ENCODE peak calls at places on chromosome 13, in nine cellular contexts. Y, F, P, Q, J, S, C, L and X are unnamed samples.

GRCh38 chr13:44697058-44697457 is 120.9 kb upstream of the TSC22D1 start:
- DNase-seq in Y (no peak), F (no peak), P (no peak), Q (no peak), J (no peak), S (no peak), C (no peak), L (no peak), X (no peak)

GRCh38 chr13:100497394-100497793 is 91.2 kb downstream of the GGACT start:
- DNase-seq in Y (no peak), F (no peak), P (no peak), Q (no peak), J (no peak), S (no peak), C (peak; percentile 39), L (no peak), X (peak; percentile 40)

GRCh38 chr13:21240586-21240985 is 64.1 kb downstream of the MRPL57 start:
- DNase-seq in Y (no peak), F (peak; percentile 0), P (no peak), Q (no peak), J (no peak), S (no peak), C (no peak), L (no peak), X (no peak)

GRCh38 chr13:31670831-31671617 is 68.3 kb upstream of the RXFP2 start:
- DNase-seq in Y (no peak), F (no peak), P (no peak), Q (no peak), J (no peak), S (no peak), C (no peak), L (no peak), X (no peak)

GRCh38 chr13:59144700-59145099 is 1019.0 kb downstream of the DIAPH3 start:
- DNase-seq in Y (no peak), F (no peak), P (no peak), Q (no peak), J (no peak), S (no peak), C (no peak), L (no peak), X (no peak)

GRCh38 chr13:87999791-88000190 is 328.6 kb downstream of the SLITRK5 start:
- DNase-seq in Y (no peak), F (peak; percentile 27), P (no peak), Q (no peak), J (no peak), S (no peak), C (peak; percentile 1), L (no peak), X (peak; percentile 33)

GRCh38 chr13:26011996-26012688 is 39.7 kb downstream of the SHISA2 start:
- DNase-seq in Y (no peak), F (no peak), P (peak; percentile 6), Q (peak; percentile 76), J (peak; percentile 26), S (no peak), C (no peak), L (peak; percentile 50), X (no peak)

GRCh38 chr13:25080773-25081172 is 15.2 kb upstream of the PABPC3 start:
- DNase-seq in Y (no peak), F (no peak), P (no peak), Q (no peak), J (no peak), S (no peak), C (no peak), L (no peak), X (peak; percentile 20)

GRCh38 chr13:112687836-112688559 is 1.8 kb upstream of the ATP11A start:
- DNase-seq in Y (no peak), F (no peak), P (no peak), Q (no peak), J (no peak), S (no peak), C (no peak), L (no peak), X (no peak)

GRCh38 chr13:46721054-46721453 is 75.9 kb downstream of the ESD start:
- DNase-seq in Y (peak; percentile 14), F (peak; percentile 46), P (no peak), Q (peak; percentile 65), J (peak; percentile 32), S (no peak), C (peak; percentile 28), L (peak; percentile 41), X (peak; percentile 57)

GRCh38 chr13:47933688-47934011 is 67.4 kb downstream of the SUCLA2 start:
- DNase-seq in Y (no peak), F (no peak), P (no peak), Q (no peak), J (no peak), S (no peak), C (peak; percentile 81), L (no peak), X (peak; percentile 58)

GRCh38 chr13:40755082-40755755 is 15.8 kb downstream of the MRPS31 start:
- DNase-seq in Y (no peak), F (no peak), P (no peak), Q (no peak), J (no peak), S (no peak), C (no peak), L (no peak), X (no peak)

GRCh38 chr13:114313061-114313860 is 1.0 kb upstream of the CHAMP1 start:
- DNase-seq in Y (no peak), F (peak; percentile 17), P (no peak), Q (peak; percentile 69), J (no peak), S (no peak), C (no peak), L (peak; percentile 53), X (peak; percentile 46)

GRCh38 chr13:109957875-109958274 is 171.5 kb upstream of the IRS2 start:
- DNase-seq in Y (no peak), F (no peak), P (no peak), Q (no peak), J (no peak), S (no peak), C (no peak), L (no peak), X (no peak)

GRCh38 chr13:40611635-40612422 is 54.6 kb downstream of the FOXO1 start:
- DNase-seq in Y (no peak), F (no peak), P (no peak), Q (no peak), J (no peak), S (no peak), C (no peak), L (no peak), X (no peak)

GRCh38 chr13:33490461-33491327 is 205.1 kb upstream of the STARD13 start:
- DNase-seq in Y (no peak), F (no peak), P (no peak), Q (no peak), J (peak; percentile 42), S (no peak), C (no peak), L (no peak), X (no peak)

GRCh38 chr13:108985166-108985565 is 355.8 kb downstream of the MYO16 start:
- DNase-seq in Y (no peak), F (no peak), P (no peak), Q (no peak), J (no peak), S (no peak), C (no peak), L (no peak), X (no peak)

GRCh38 chr13:20706661-20707060 is 3.2 kb downstream of the IL17D start:
- DNase-seq in Y (no peak), F (no peak), P (no peak), Q (no peak), J (peak; percentile 7), S (no peak), C (no peak), L (no peak), X (no peak)

GRCh38 chr13:29892149-29892548 is 41.7 kb upstream of the UBL3 start:
- DNase-seq in Y (no peak), F (peak; percentile 81), P (no peak), Q (no peak), J (no peak), S (no peak), C (no peak), L (no peak), X (no peak)

GRCh38 chr13:42041017-42041683 is 7.3 kb upstream of the DGKH start:
- DNase-seq in Y (peak; percentile 51), F (peak; percentile 76), P (peak; percentile 3), Q (peak; percentile 54), J (peak; percentile 41), S (peak; percentile 75), C (no peak), L (peak; percentile 53), X (peak; percentile 64)

GRCh38 chr13:82747331-82747730 is 1134.9 kb downstream of the SLITRK1 start:
- DNase-seq in Y (no peak), F (no peak), P (no peak), Q (no peak), J (no peak), S (no peak), C (no peak), L (no peak), X (no peak)